ENCODE peak calls at places on chromosomes 5 and 9, in seven cellular contexts. X is fibroblast of lung, B is mucosa of descending colon, L is brain microvascular endothelial cell, Z is NB4, S is AG04450, P is pancreas. J is an unnamed sample.

GRCh38 chr9:88976186-88976887 is 14.9 kb upstream of the S1PR3 start:
- DNase-seq in P (no peak), X (no peak), Z (no peak), S (no peak), B (no peak), L (no peak), J (no peak)

GRCh38 chr5:82164957-82165698 is 113.0 kb downstream of the RPS23 start:
- DNase-seq in P (peak; percentile 16), B (no peak), X (peak; percentile 73), S (no peak), Z (no peak), L (peak; percentile 65), J (no peak)

GRCh38 chr5:45399041-45399440 is 297.1 kb downstream of the HCN1 start:
- DNase-seq in P (no peak), L (no peak), B (no peak), S (no peak), X (no peak), Z (peak; percentile 12), J (no peak)

GRCh38 chr9:86185872-86186271 is 73.6 kb downstream of the C9orf153 start:
- DNase-seq in B (no peak), L (peak; percentile 4), Z (no peak), S (no peak), X (no peak), P (no peak), J (no peak)

GRCh38 chr9:121810489-121810888 is 159.1 kb downstream of the DAB2IP start:
- DNase-seq in X (no peak), Z (no peak), P (no peak), S (no peak), B (no peak), L (no peak), J (no peak)

GRCh38 chr9:27534131-27534530 is 4.5 kb upstream of the MOB3B start:
- DNase-seq in L (no peak), B (no peak), S (no peak), X (no peak), P (no peak), Z (no peak), J (no peak)

GRCh38 chr5:179487145-179487544 is 63.2 kb upstream of the RUFY1 start:
- DNase-seq in L (no peak), P (no peak), B (no peak), X (no peak), Z (no peak), S (no peak), J (no peak)

GRCh38 chr9:97386265-97386633 is 25.6 kb upstream of the TDRD7 start:
- DNase-seq in S (no peak), X (no peak), L (no peak), Z (no peak), P (no peak), B (no peak), J (no peak)

GRCh38 chr9:130188860-130189481 is 16.8 kb downstream of the NCS1 start:
- DNase-seq in S (no peak), B (no peak), P (no peak), Z (no peak), X (no peak), L (no peak), J (no peak)

GRCh38 chr5:164203581-164204225 is 698.3 kb downstream of the MAT2B start:
- DNase-seq in P (no peak), S (no peak), X (peak; percentile 61), B (no peak), L (no peak), Z (no peak), J (no peak)

GRCh38 chr5:96080557-96080956 is 118.9 kb upstream of the ELL2 start:
- DNase-seq in Z (no peak), L (peak; percentile 56), P (no peak), B (no peak), X (peak; percentile 69), S (no peak), J (no peak)

GRCh38 chr5:87829214-87829551 is 416.5 kb upstream of the CCNH start:
- DNase-seq in Z (no peak), L (peak; percentile 2), P (peak; percentile 84), B (no peak), S (no peak), X (no peak), J (peak; percentile 98)

GRCh38 chr5:106094128-106094726 is 1576.5 kb downstream of the EFNA5 start:
- DNase-seq in X (peak; percentile 67), B (no peak), P (no peak), L (no peak), S (peak; percentile 23), Z (no peak), J (peak; percentile 31)

GRCh38 chr5:139457653-139458306 is 4.8 kb downstream of the ECSCR start:
- DNase-seq in P (no peak), X (no peak), Z (no peak), S (no peak), L (no peak), B (peak; percentile 33), J (no peak)

GRCh38 chr5:74143151-74143550 is 497.4 kb downstream of the ENC1 start:
- DNase-seq in L (no peak), X (no peak), S (no peak), B (no peak), Z (no peak), P (no peak), J (no peak)

GRCh38 chr5:74140409-74140808 is 500.1 kb downstream of the ENC1 start:
- DNase-seq in B (no peak), X (no peak), L (no peak), Z (no peak), P (no peak), S (no peak), J (no peak)

GRCh38 chr5:74143724-74144330 is 496.7 kb downstream of the ENC1 start:
- DNase-seq in L (no peak), S (no peak), Z (no peak), B (no peak), P (no peak), X (no peak), J (no peak)

GRCh38 chr5:74139589-74139988 is 500.9 kb downstream of the ENC1 start:
- DNase-seq in L (no peak), S (no peak), Z (no peak), P (no peak), X (no peak), B (no peak), J (no peak)

GRCh38 chr5:74141053-74141452 is 499.5 kb downstream of the ENC1 start:
- DNase-seq in Z (no peak), S (peak; percentile 23), X (no peak), P (no peak), L (peak; percentile 17), B (no peak), J (no peak)
- TF ChIP-seq CTCF in Z (no peak), S (no peak), X (no peak), P (no peak), L (no peak), B (no peak), J (no peak)

DNA sequence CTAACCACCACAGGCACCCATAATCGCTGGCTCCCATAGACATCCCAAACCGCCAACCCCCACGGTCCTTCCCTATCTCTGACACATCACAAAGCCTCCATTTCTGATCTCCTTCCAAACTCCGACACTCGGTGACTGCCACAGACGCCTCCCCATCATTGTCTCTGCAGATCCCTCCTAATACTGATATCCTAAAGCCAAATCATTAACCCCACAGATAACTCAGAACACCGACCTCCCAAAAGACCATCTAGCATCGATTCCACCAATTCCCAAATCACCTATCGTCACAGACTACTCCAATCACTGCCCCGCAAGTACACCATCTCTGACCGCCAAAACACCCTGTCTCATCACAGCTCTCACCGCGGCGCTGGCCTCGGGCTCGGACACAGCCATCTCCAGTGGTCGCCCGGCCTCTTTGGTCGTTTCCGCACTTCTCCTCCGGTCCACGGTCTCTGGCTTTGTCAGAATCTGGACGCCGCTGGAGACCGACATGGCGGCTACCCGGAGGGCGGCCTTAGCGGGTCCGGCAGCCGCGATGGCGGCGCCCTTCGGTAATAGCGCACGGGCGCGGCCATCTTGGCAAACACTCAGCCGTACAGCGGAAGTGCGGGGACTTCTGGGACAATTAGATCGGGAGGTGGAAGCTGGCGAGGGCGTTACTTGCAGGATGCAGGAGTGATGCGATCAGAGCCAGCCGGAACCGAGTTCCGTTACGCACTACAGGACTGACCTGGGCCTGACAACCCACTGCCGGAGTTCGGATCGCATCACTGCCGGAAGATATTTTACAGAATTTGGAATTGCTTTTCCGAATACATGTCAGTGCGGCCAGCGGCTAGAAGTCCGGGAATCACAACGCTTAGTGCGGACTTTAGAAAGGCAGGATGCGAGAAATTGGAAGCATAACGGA is at the start of gene ZFP37:
- DNase-seq in Z (no peak), P (peak; percentile 93), S (peak; percentile 91), B (peak; percentile 90), L (peak; percentile 89), X (peak; percentile 97), J (peak; percentile 85)
- H3K4me3 ChIP-seq in Z (no peak within 1 kb of the TSS), P (peak within 1 kb of the TSS; percentile 68), S (peak within 1 kb of the TSS; percentile 91), B (peak within 1 kb of the TSS; percentile 34), L (peak within 1 kb of the TSS; percentile 95), X (peak within 1 kb of the TSS; percentile 94), J (peak within 1 kb of the TSS; percentile 63)

GRCh38 chr5:2017540-2018389 is 135.0 kb upstream of the IRX4 start:
- DNase-seq in L (peak; percentile 17), S (no peak), B (no peak), X (peak; percentile 19), P (no peak), Z (peak; percentile 54), J (no peak)
- TF ChIP-seq CTCF in L (peak; percentile 47), S (peak; percentile 49), B (peak; percentile 10), X (peak; percentile 50), P (no peak), Z (peak; percentile 72), J (peak; percentile 36)

DNA sequence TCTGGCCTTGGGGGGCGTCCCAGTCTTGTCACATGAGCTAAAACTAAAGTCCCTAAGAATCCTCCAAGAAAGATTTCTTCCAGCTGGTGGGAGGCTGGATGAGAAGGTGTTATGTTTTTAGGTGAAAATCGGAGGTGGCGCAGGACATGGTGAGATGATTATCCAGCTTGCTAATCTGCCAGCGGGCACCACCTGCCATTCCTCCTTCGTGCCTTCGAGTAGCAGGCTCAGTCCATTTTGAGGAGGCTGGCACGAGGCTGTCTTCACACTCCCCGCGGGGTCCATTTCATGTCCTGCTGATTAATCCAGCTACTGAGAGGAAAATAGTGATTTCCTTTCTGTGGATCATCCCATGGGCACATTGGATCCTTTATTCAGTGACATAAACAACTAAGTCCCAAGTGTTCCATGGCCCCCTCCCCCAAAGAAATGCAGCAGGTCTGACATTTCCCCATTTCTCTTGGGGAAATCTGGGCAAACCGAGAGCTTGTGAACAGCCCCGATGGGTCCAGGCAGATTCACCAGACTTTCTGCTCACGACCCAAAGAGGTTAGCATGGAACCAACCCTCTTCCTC is 38.2 kb upstream of the EXOC3 start:
- DNase-seq in B (peak; percentile 10), L (no peak), Z (no peak), X (no peak), S (no peak), P (no peak), J (no peak)
- H3K4me3 ChIP-seq in B (no peak overlapping the region), L (no peak overlapping the region), Z (no peak overlapping the region), X (no peak overlapping the region), S (no peak overlapping the region), P (no peak overlapping the region), J (no peak overlapping the region)

DNA sequence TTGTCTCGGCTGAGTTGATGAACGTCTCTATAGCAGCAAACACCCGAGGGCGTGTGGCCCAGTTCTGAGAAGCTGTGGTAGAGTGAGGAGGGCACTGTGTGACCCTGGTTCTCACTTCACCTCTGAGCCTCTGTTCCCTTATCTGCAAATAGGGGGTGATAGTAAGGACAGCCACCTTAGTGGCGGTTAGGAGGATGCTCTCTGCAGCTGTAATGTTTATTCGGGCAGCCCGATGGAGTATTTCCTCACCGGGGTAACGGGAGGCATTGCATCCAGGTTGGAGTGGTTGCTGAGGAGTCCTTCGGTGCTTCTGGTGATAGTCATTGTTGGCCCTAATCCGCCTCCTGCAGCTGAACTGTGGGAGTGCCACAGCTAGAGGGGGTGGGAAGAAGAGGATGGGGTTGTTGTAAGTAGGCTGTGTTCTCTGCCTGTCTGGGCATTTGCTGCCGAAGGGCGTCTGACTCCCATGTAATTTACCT is 13.9 kb downstream of the PRRC2B start:
- DNase-seq in L (no peak), X (no peak), B (no peak), P (no peak), Z (peak; percentile 56), S (no peak), J (no peak)
- TF ChIP-seq CTCF in L (peak; percentile 68), X (peak; percentile 45), B (no peak), P (no peak), Z (no peak), S (peak; percentile 32), J (peak; percentile 57)